ENCODE peak calls at places on chromosomes 12 and 14, in ten cellular contexts. F, T, E, K, O, H, I, P, M and U are unnamed samples.

GRCh38 chr12:27821259-27821973 is 41.4 kb upstream of the MANSC4 start:
- DNase-seq in M (peak), F (no peak), T (no peak), O (peak), K (peak), P (no peak), E (peak), I (no peak), H (peak), U (peak)

GRCh38 chr12:22283006-22283506 is 51.5 kb downstream of the ST8SIA1 start:
- DNase-seq in I (no peak), F (no peak), K (no peak), O (peak), T (no peak), P (no peak), M (peak), H (peak), E (peak), U (no peak)

GRCh38 chr12:109047081-109047805 is 5.1 kb upstream of the USP30 start:
- DNase-seq in P (no peak), H (peak), F (no peak), T (no peak), K (no peak), I (no peak), O (no peak), M (peak), E (no peak), U (no peak)

GRCh38 chr12:89971880-89972279 is 263.2 kb upstream of the ATP2B1 start:
- DNase-seq in F (no peak), H (peak), I (no peak), E (peak), P (no peak), K (peak), O (no peak), T (no peak), M (no peak), U (no peak)

GRCh38 chr14:73741386-73741875 is 27.2 kb upstream of the PNMA1 start:
- DNase-seq in F (peak), O (no peak), I (peak), M (peak), T (no peak), P (peak), H (peak), K (peak), E (peak), U (no peak)

GRCh38 chr12:78194448-78194847 is 363.8 kb downstream of the NAV3 start:
- DNase-seq in M (peak), O (peak), H (peak), T (no peak), I (no peak), K (no peak), E (peak), F (no peak), P (no peak), U (no peak)

GRCh38 chr12:85191-85666 is 18.7 kb downstream of the IQSEC3 start:
- DNase-seq in E (no peak), T (no peak), F (no peak), I (no peak), H (no peak), K (no peak), M (no peak), P (no peak), O (no peak), U (peak)

GRCh38 chr12:83322816-83323215 is 636.1 kb downstream of the TMTC2 start:
- DNase-seq in M (no peak), P (no peak), E (no peak), H (no peak), I (no peak), O (no peak), K (no peak), T (no peak), F (no peak), U (no peak)

GRCh38 chr12:77979597-77980250 is 149.0 kb downstream of the NAV3 start:
- DNase-seq in K (no peak), E (peak), P (no peak), I (no peak), T (no peak), M (no peak), H (peak), O (no peak), F (no peak), U (no peak)

DNA sequence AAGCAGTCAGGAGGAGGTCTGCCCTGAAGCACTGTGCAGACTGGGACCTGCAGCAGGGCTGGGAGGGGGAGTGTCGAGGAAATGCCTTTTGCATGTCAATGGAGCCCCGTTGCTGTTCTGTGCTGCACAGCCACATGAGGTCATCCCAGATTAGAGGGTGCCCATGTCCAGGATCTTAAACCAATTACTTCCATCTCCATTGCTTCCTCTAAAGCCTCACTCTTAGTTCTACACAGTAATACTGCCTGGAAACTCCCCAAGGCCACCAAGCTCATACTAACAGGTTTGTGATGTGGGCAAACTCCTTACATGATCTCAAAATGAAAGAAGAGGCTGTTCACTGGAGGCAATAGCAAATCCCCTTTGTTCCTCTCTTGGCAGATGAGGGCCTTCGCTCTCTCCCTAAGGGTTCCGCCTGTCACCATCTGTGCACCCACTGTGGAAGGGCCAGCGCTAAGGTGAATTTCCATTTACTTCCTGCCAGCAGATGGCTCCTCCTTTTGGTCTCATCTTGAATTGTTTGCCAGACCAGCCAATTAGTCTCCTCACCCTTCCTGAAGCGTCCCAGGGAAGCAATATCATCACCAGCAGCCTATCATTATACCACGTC is 35.4 kb upstream of the LTA4H start:
- DNase-seq in O (no peak), I (no peak), H (peak), F (no peak), T (no peak), M (peak), P (no peak), E (peak), K (no peak), U (no peak)
- TF ChIP-seq CTCF in O (no peak), I (no peak), H (no peak), F (no peak), T (no peak), M (no peak), P (no peak), E (peak), K (no peak), U (no peak)

DNA sequence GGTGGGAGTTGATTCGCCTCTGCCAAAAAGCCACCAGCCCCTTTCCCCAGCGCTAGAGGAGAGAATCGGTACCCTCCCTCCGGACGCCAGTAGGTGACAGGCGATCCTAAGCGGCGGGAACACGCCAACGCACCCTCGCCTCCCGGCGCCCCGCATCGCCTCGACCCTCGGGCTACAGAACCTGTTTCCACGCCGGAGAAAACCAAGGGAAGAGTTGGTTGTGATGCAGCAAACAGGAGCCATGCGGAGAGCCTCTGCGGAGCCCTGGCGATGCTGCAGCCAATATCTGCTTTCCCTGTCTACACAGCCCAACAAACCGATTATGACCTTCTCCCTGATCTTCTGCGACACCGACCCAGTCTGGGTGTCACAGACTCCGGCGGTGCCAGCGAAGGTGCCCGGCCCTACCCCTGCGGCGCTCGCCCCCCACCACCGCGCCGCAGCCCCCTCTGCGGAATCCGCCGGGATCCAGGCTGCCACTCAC is 523 bp downstream of the PRICKLE1 start:
- DNase-seq in K (no peak), I (no peak), O (no peak), F (peak), M (no peak), H (no peak), P (peak), T (peak), E (peak), U (no peak)
- TF ChIP-seq CTCF in K (no peak), I (peak), O (peak), F (peak), M (peak), H (peak), P (peak), T (peak), E (peak), U (peak)

GRCh38 chr14:52043690-52044089 is 25.2 kb downstream of the NID2 start:
- DNase-seq in E (no peak), M (peak), H (no peak), T (no peak), I (no peak), P (no peak), O (no peak), F (no peak), K (no peak), U (no peak)
- TF ChIP-seq CTCF in E (peak), M (peak), H (peak), T (peak), I (peak), P (peak), O (peak), F (peak), K (peak), U (no peak)

GRCh38 chr12:25670076-25671055 is 117.3 kb upstream of the LMNTD1 start:
- DNase-seq in F (no peak), E (no peak), I (no peak), K (no peak), T (no peak), M (peak), O (no peak), P (no peak), H (peak), U (no peak)
- TF ChIP-seq CTCF in F (no peak), E (no peak), I (no peak), K (no peak), T (no peak), M (no peak), O (no peak), P (no peak), H (no peak), U (no peak)

GRCh38 chr12:70686907-70687306 is 49.7 kb upstream of the PTPRB start:
- DNase-seq in F (no peak), E (no peak), O (no peak), H (no peak), T (no peak), M (no peak), P (no peak), I (no peak), K (no peak), U (no peak)

GRCh38 chr12:70698345-70698744 is 61.1 kb upstream of the PTPRB start:
- DNase-seq in E (no peak), T (no peak), H (no peak), P (no peak), K (no peak), O (no peak), I (no peak), M (no peak), F (no peak), U (no peak)

GRCh38 chr12:70695361-70696023 is 58.3 kb upstream of the PTPRB start:
- DNase-seq in I (no peak), K (no peak), F (no peak), M (no peak), E (no peak), P (no peak), T (no peak), H (no peak), O (no peak), U (no peak)

GRCh38 chr12:70691018-70691672 is 53.9 kb upstream of the PTPRB start:
- DNase-seq in P (no peak), H (peak), K (peak), O (peak), E (peak), F (no peak), I (no peak), T (no peak), M (peak), U (no peak)

DNA sequence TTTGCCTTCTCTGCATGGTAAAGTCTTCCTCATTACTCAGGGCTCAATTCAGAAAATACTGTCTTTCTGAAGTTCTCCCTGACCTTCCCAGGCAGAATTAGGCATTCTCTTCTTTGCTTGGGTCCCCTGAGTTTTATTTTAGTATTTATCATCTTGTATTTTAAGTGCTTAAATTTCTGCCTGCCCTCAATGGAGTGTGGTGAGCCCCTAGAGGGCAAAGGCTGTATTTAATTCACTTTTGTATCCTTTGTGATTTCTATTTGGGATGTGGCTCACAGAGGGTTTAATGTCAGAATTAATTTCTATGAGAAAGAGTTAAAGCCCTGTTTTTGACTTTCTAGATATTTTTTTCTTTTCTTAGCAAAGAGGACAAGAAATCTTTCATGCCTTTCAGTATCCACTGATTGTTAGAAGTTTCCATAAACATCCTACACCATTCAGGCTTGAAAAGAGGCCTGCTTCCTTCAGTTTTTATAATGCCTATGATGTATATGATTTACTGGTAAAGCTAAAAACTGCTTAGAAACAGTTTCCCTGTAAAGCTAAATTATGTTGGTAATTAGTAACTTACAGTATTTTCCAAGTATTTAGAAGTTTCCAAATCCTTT is 55.6 kb upstream of the PTPRB start:
- DNase-seq in T (no peak), P (no peak), M (peak), H (peak), O (peak), K (no peak), E (peak), I (no peak), F (no peak), U (no peak)
- TF ChIP-seq CTCF in T (peak), P (peak), M (peak), H (peak), O (peak), K (peak), E (peak), I (peak), F (peak), U (no peak)

GRCh38 chr12:125775507-125775906 is 710.3 kb downstream of the AACS start:
- DNase-seq in E (no peak), H (no peak), F (no peak), M (no peak), O (no peak), K (no peak), P (no peak), T (no peak), I (no peak), U (no peak)

GRCh38 chr12:125776212-125776611 is 711.0 kb downstream of the AACS start:
- DNase-seq in H (no peak), T (no peak), P (no peak), E (no peak), K (no peak), I (no peak), M (no peak), O (no peak), F (no peak), U (no peak)

GRCh38 chr12:125772403-125772802 is 707.2 kb downstream of the AACS start:
- DNase-seq in O (no peak), M (no peak), P (no peak), H (no peak), F (no peak), K (no peak), E (no peak), I (no peak), T (no peak), U (no peak)

GRCh38 chr12:125773033-125773432 is 707.8 kb downstream of the AACS start:
- DNase-seq in F (peak), I (no peak), M (no peak), O (no peak), P (no peak), T (no peak), E (no peak), K (peak), H (no peak), U (no peak)
- TF ChIP-seq CTCF in F (peak), I (peak), M (no peak), O (no peak), P (no peak), T (peak), E (no peak), K (no peak), H (peak), U (no peak)

GRCh38 chr12:30461011-30461670 is 234.5 kb downstream of the IPO8 start:
- DNase-seq in O (no peak), K (no peak), E (no peak), M (no peak), T (no peak), I (no peak), F (no peak), H (peak), P (no peak), U (no peak)

GRCh38 chr12:30463636-30464035 is 232.0 kb downstream of the IPO8 start:
- DNase-seq in F (no peak), P (no peak), O (no peak), M (no peak), I (no peak), E (no peak), H (no peak), T (no peak), K (no peak), U (no peak)

GRCh38 chr12:30458453-30458852 is 237.2 kb downstream of the IPO8 start:
- DNase-seq in P (no peak), E (no peak), K (no peak), I (no peak), M (no peak), O (no peak), H (no peak), T (no peak), F (no peak), U (no peak)

GRCh38 chr12:30462249-30462648 is 233.4 kb downstream of the IPO8 start:
- DNase-seq in T (no peak), F (no peak), P (no peak), O (no peak), M (no peak), E (no peak), I (no peak), H (no peak), K (no peak), U (no peak)

DNA sequence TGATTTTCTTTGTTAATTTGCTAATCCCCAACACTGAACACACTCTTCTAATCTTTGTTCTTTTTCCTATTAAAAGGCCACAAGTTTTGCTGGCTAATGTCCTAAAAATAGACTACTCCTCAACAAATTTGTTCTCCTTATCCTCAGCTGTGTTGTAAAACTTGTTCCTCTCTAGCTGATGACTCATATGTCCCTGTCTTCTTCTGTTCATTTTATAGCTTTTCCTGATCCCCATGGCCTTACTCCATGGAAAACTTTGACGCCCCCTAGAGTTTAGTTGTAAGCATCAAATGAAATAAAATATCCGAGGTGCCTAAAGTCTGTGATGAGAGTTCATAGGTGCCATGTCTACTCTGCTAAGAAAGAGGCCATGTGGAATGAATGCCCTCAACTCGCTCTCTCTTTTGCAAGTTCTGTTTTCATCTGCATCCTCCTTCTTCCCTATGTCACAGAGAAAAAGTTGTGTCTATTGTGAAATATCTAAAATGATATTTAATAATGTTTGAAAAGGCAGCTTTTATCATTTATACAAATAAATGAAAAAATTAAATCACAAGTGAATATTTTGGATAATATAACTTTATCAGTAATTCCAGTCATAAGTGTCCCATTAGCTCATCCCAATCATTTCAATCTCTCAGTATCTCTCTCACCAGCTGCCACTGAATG is 237.9 kb downstream of the IPO8 start:
- DNase-seq in E (peak), M (peak), F (no peak), I (no peak), K (peak), O (peak), T (no peak), P (no peak), H (peak), U (no peak)
- TF ChIP-seq CTCF in E (peak), M (peak), F (peak), I (no peak), K (peak), O (peak), T (no peak), P (no peak), H (peak), U (no peak)